ENCODE peak calls at places on chromosomes 13 and 19, in ten cellular contexts. One of them, this sample, is unnamed.

GRCh38 chr13:93561553-93561952 is 334.9 kb downstream of the GPC6 start:
- DNase-seq in cardiac muscle cell: no peak
- DNase-seq in omental fat pad: no peak
- DNase-seq in activated B cell treated with CpG ODN at 0.5 μM for 24 hours: no peak
- DNase-seq in AG10803: no peak
- DNase-seq in WERI-Rb-1: no peak
- DNase-seq in foreskin fibroblast: no peak
- DNase-seq in AG04449: no peak
- DNase-seq in tibial nerve: no peak
- DNase-seq in progenitor cell of endocrine pancreas: no peak
- DNase-seq in this sample: no peak

GRCh38 chr13:56924401-56924800 is 216.3 kb upstream of the PRR20A start:
- DNase-seq in cardiac muscle cell: no peak
- DNase-seq in omental fat pad: no peak
- DNase-seq in activated B cell treated with CpG ODN at 0.5 μM for 24 hours: no peak
- DNase-seq in AG10803: no peak
- DNase-seq in WERI-Rb-1: no peak
- DNase-seq in foreskin fibroblast: no peak
- DNase-seq in AG04449: no peak
- DNase-seq in tibial nerve: no peak
- DNase-seq in progenitor cell of endocrine pancreas: no peak
- DNase-seq in this sample: no peak

GRCh38 chr19:44653343-44653742 is 9.6 kb downstream of the PVR start:
- DNase-seq in cardiac muscle cell: no peak
- DNase-seq in omental fat pad: no peak
- DNase-seq in activated B cell treated with CpG ODN at 0.5 μM for 24 hours: no peak
- DNase-seq in AG10803: no peak
- DNase-seq in WERI-Rb-1: no peak
- DNase-seq in foreskin fibroblast: no peak
- DNase-seq in AG04449: no peak
- DNase-seq in tibial nerve: no peak
- DNase-seq in progenitor cell of endocrine pancreas: no peak
- DNase-seq in this sample: no peak

GRCh38 chr13:90483906-90484305 is 863.6 kb upstream of the MIR17HG start:
- DNase-seq in cardiac muscle cell: no peak
- DNase-seq in omental fat pad: no peak
- DNase-seq in activated B cell treated with CpG ODN at 0.5 μM for 24 hours: no peak
- DNase-seq in AG10803: no peak
- DNase-seq in WERI-Rb-1: no peak
- DNase-seq in foreskin fibroblast: no peak
- DNase-seq in AG04449: no peak
- DNase-seq in tibial nerve: no peak
- DNase-seq in progenitor cell of endocrine pancreas: no peak
- DNase-seq in this sample: no peak

GRCh38 chr13:27406178-27406939 is 18.1 kb upstream of the GTF3A start:
- DNase-seq in cardiac muscle cell: peak
- DNase-seq in omental fat pad: no peak
- DNase-seq in activated B cell treated with CpG ODN at 0.5 μM for 24 hours: no peak
- DNase-seq in AG10803: peak
- DNase-seq in WERI-Rb-1: peak
- DNase-seq in foreskin fibroblast: peak
- DNase-seq in AG04449: no peak
- DNase-seq in tibial nerve: no peak
- DNase-seq in progenitor cell of endocrine pancreas: no peak
- DNase-seq in this sample: no peak

GRCh38 chr13:92188574-92188973 is 790.2 kb downstream of the GPC5 start:
- DNase-seq in cardiac muscle cell: no peak
- DNase-seq in omental fat pad: no peak
- DNase-seq in activated B cell treated with CpG ODN at 0.5 μM for 24 hours: no peak
- DNase-seq in AG10803: no peak
- DNase-seq in WERI-Rb-1: no peak
- DNase-seq in foreskin fibroblast: no peak
- DNase-seq in AG04449: no peak
- DNase-seq in tibial nerve: no peak
- DNase-seq in progenitor cell of endocrine pancreas: no peak
- DNase-seq in this sample: no peak

GRCh38 chr19:58334691-58335249 is 8.0 kb downstream of the ZSCAN22 start:
- DNase-seq in cardiac muscle cell: no peak
- DNase-seq in omental fat pad: no peak
- DNase-seq in activated B cell treated with CpG ODN at 0.5 μM for 24 hours: no peak
- DNase-seq in AG10803: no peak
- DNase-seq in WERI-Rb-1: no peak
- DNase-seq in foreskin fibroblast: no peak
- DNase-seq in AG04449: no peak
- DNase-seq in tibial nerve: no peak
- DNase-seq in progenitor cell of endocrine pancreas: no peak
- DNase-seq in this sample: no peak

GRCh38 chr13:38308736-38309135 is 40.9 kb upstream of the UFM1 start:
- DNase-seq in cardiac muscle cell: no peak
- DNase-seq in omental fat pad: no peak
- DNase-seq in activated B cell treated with CpG ODN at 0.5 μM for 24 hours: no peak
- DNase-seq in AG10803: peak
- DNase-seq in WERI-Rb-1: no peak
- DNase-seq in foreskin fibroblast: peak
- DNase-seq in AG04449: peak
- DNase-seq in tibial nerve: no peak
- DNase-seq in progenitor cell of endocrine pancreas: no peak
- DNase-seq in this sample: peak

GRCh38 chr13:113608246-113608635 is 23.7 kb downstream of the TFDP1 start:
- DNase-seq in cardiac muscle cell: no peak
- DNase-seq in omental fat pad: no peak
- DNase-seq in activated B cell treated with CpG ODN at 0.5 μM for 24 hours: no peak
- DNase-seq in AG10803: no peak
- DNase-seq in WERI-Rb-1: no peak
- DNase-seq in foreskin fibroblast: no peak
- DNase-seq in AG04449: no peak
- DNase-seq in tibial nerve: no peak
- DNase-seq in progenitor cell of endocrine pancreas: no peak
- DNase-seq in this sample: no peak

GRCh38 chr13:102945324-102945815 is 99.5 kb downstream of the ERCC5 start:
- DNase-seq in cardiac muscle cell: no peak
- DNase-seq in omental fat pad: no peak
- DNase-seq in activated B cell treated with CpG ODN at 0.5 μM for 24 hours: no peak
- DNase-seq in AG10803: no peak
- DNase-seq in WERI-Rb-1: no peak
- DNase-seq in foreskin fibroblast: no peak
- DNase-seq in AG04449: no peak
- DNase-seq in tibial nerve: no peak
- DNase-seq in progenitor cell of endocrine pancreas: no peak
- DNase-seq in this sample: no peak

GRCh38 chr19:51128227-51128626 is 3.5 kb downstream of the SIGLEC9 start:
- DNase-seq in cardiac muscle cell: no peak
- DNase-seq in omental fat pad: no peak
- DNase-seq in activated B cell treated with CpG ODN at 0.5 μM for 24 hours: no peak
- DNase-seq in AG10803: no peak
- DNase-seq in WERI-Rb-1: no peak
- DNase-seq in foreskin fibroblast: no peak
- DNase-seq in AG04449: no peak
- DNase-seq in tibial nerve: no peak
- DNase-seq in progenitor cell of endocrine pancreas: no peak
- DNase-seq in this sample: no peak

GRCh38 chr19:33831835-33832234 is 35.2 kb downstream of the KCTD15 start:
- DNase-seq in cardiac muscle cell: no peak
- DNase-seq in omental fat pad: no peak
- DNase-seq in activated B cell treated with CpG ODN at 0.5 μM for 24 hours: no peak
- DNase-seq in AG10803: no peak
- DNase-seq in WERI-Rb-1: no peak
- DNase-seq in foreskin fibroblast: no peak
- DNase-seq in AG04449: no peak
- DNase-seq in tibial nerve: no peak
- DNase-seq in progenitor cell of endocrine pancreas: no peak
- DNase-seq in this sample: no peak

GRCh38 chr13:42330991-42331390 is 59.0 kb downstream of the AKAP11 start:
- DNase-seq in cardiac muscle cell: no peak
- DNase-seq in omental fat pad: no peak
- DNase-seq in activated B cell treated with CpG ODN at 0.5 μM for 24 hours: no peak
- DNase-seq in AG10803: peak
- DNase-seq in WERI-Rb-1: no peak
- DNase-seq in foreskin fibroblast: peak
- DNase-seq in AG04449: no peak
- DNase-seq in tibial nerve: no peak
- DNase-seq in progenitor cell of endocrine pancreas: no peak
- DNase-seq in this sample: no peak

GRCh38 chr13:28559636-28560259 is 64.8 kb upstream of the FLT1 start:
- DNase-seq in cardiac muscle cell: no peak
- DNase-seq in omental fat pad: no peak
- DNase-seq in activated B cell treated with CpG ODN at 0.5 μM for 24 hours: no peak
- DNase-seq in AG10803: no peak
- DNase-seq in WERI-Rb-1: no peak
- DNase-seq in foreskin fibroblast: no peak
- DNase-seq in AG04449: no peak
- DNase-seq in tibial nerve: no peak
- DNase-seq in progenitor cell of endocrine pancreas: no peak
- DNase-seq in this sample: no peak
- TF ChIP-seq CTCF in cardiac muscle cell: no peak
- TF ChIP-seq CTCF in omental fat pad: no peak
- TF ChIP-seq CTCF in activated B cell treated with CpG ODN at 0.5 μM for 24 hours: no peak
- TF ChIP-seq CTCF in AG10803: no peak
- TF ChIP-seq CTCF in WERI-Rb-1: no peak
- TF ChIP-seq CTCF in foreskin fibroblast: no peak
- TF ChIP-seq CTCF in AG04449: no peak
- TF ChIP-seq CTCF in tibial nerve: no peak
- TF ChIP-seq CTCF in progenitor cell of endocrine pancreas: no peak
- TF ChIP-seq CTCF in this sample: no peak

GRCh38 chr19:1986357-1987162 is 29.0 kb downstream of the BTBD2 start:
- DNase-seq in cardiac muscle cell: no peak
- DNase-seq in omental fat pad: no peak
- DNase-seq in activated B cell treated with CpG ODN at 0.5 μM for 24 hours: no peak
- DNase-seq in AG10803: no peak
- DNase-seq in WERI-Rb-1: no peak
- DNase-seq in foreskin fibroblast: no peak
- DNase-seq in AG04449: no peak
- DNase-seq in tibial nerve: no peak
- DNase-seq in progenitor cell of endocrine pancreas: no peak
- DNase-seq in this sample: no peak

GRCh38 chr19:1990230-1991017 is 25.1 kb downstream of the BTBD2 start:
- DNase-seq in cardiac muscle cell: no peak
- DNase-seq in omental fat pad: no peak
- DNase-seq in activated B cell treated with CpG ODN at 0.5 μM for 24 hours: no peak
- DNase-seq in AG10803: no peak
- DNase-seq in WERI-Rb-1: no peak
- DNase-seq in foreskin fibroblast: no peak
- DNase-seq in AG04449: no peak
- DNase-seq in tibial nerve: no peak
- DNase-seq in progenitor cell of endocrine pancreas: no peak
- DNase-seq in this sample: no peak

GRCh38 chr19:1989513-1990229 is 25.8 kb downstream of the BTBD2 start:
- DNase-seq in cardiac muscle cell: no peak
- DNase-seq in omental fat pad: no peak
- DNase-seq in activated B cell treated with CpG ODN at 0.5 μM for 24 hours: no peak
- DNase-seq in AG10803: no peak
- DNase-seq in WERI-Rb-1: no peak
- DNase-seq in foreskin fibroblast: no peak
- DNase-seq in AG04449: no peak
- DNase-seq in tibial nerve: no peak
- DNase-seq in progenitor cell of endocrine pancreas: no peak
- DNase-seq in this sample: no peak

GRCh38 chr19:1985588-1986356 is 29.7 kb downstream of the BTBD2 start:
- DNase-seq in cardiac muscle cell: no peak
- DNase-seq in omental fat pad: no peak
- DNase-seq in activated B cell treated with CpG ODN at 0.5 μM for 24 hours: no peak
- DNase-seq in AG10803: no peak
- DNase-seq in WERI-Rb-1: no peak
- DNase-seq in foreskin fibroblast: no peak
- DNase-seq in AG04449: no peak
- DNase-seq in tibial nerve: no peak
- DNase-seq in progenitor cell of endocrine pancreas: no peak
- DNase-seq in this sample: no peak

GRCh38 chr19:1987197-1988187 is 28.0 kb downstream of the BTBD2 start:
- DNase-seq in cardiac muscle cell: no peak
- DNase-seq in omental fat pad: no peak
- DNase-seq in activated B cell treated with CpG ODN at 0.5 μM for 24 hours: no peak
- DNase-seq in AG10803: no peak
- DNase-seq in WERI-Rb-1: no peak
- DNase-seq in foreskin fibroblast: no peak
- DNase-seq in AG04449: no peak
- DNase-seq in tibial nerve: no peak
- DNase-seq in progenitor cell of endocrine pancreas: no peak
- DNase-seq in this sample: no peak
- TF ChIP-seq CTCF in cardiac muscle cell: no peak
- TF ChIP-seq CTCF in omental fat pad: no peak
- TF ChIP-seq CTCF in activated B cell treated with CpG ODN at 0.5 μM for 24 hours: no peak
- TF ChIP-seq CTCF in AG10803: no peak
- TF ChIP-seq CTCF in WERI-Rb-1: peak
- TF ChIP-seq CTCF in foreskin fibroblast: no peak
- TF ChIP-seq CTCF in AG04449: no peak
- TF ChIP-seq CTCF in tibial nerve: no peak
- TF ChIP-seq CTCF in progenitor cell of endocrine pancreas: no peak
- TF ChIP-seq CTCF in this sample: no peak

GRCh38 chr13:36357231-36357630 is 11.0 kb upstream of the SPART start:
- DNase-seq in cardiac muscle cell: no peak
- DNase-seq in omental fat pad: no peak
- DNase-seq in activated B cell treated with CpG ODN at 0.5 μM for 24 hours: no peak
- DNase-seq in AG10803: no peak
- DNase-seq in WERI-Rb-1: no peak
- DNase-seq in foreskin fibroblast: no peak
- DNase-seq in AG04449: no peak
- DNase-seq in tibial nerve: no peak
- DNase-seq in progenitor cell of endocrine pancreas: no peak
- DNase-seq in this sample: no peak

GRCh38 chr13:36358352-36358751 is 12.2 kb upstream of the SPART start:
- DNase-seq in cardiac muscle cell: no peak
- DNase-seq in omental fat pad: no peak
- DNase-seq in activated B cell treated with CpG ODN at 0.5 μM for 24 hours: no peak
- DNase-seq in AG10803: no peak
- DNase-seq in WERI-Rb-1: no peak
- DNase-seq in foreskin fibroblast: no peak
- DNase-seq in AG04449: no peak
- DNase-seq in tibial nerve: no peak
- DNase-seq in progenitor cell of endocrine pancreas: no peak
- DNase-seq in this sample: no peak

GRCh38 chr13:36356058-36356457 is 9.9 kb upstream of the SPART start:
- DNase-seq in cardiac muscle cell: no peak
- DNase-seq in omental fat pad: no peak
- DNase-seq in activated B cell treated with CpG ODN at 0.5 μM for 24 hours: no peak
- DNase-seq in AG10803: no peak
- DNase-seq in WERI-Rb-1: no peak
- DNase-seq in foreskin fibroblast: no peak
- DNase-seq in AG04449: no peak
- DNase-seq in tibial nerve: no peak
- DNase-seq in progenitor cell of endocrine pancreas: peak
- DNase-seq in this sample: no peak

GRCh38 chr13:36359301-36359950 is 13.2 kb upstream of the SPART start:
- DNase-seq in cardiac muscle cell: no peak
- DNase-seq in omental fat pad: no peak
- DNase-seq in activated B cell treated with CpG ODN at 0.5 μM for 24 hours: no peak
- DNase-seq in AG10803: no peak
- DNase-seq in WERI-Rb-1: no peak
- DNase-seq in foreskin fibroblast: no peak
- DNase-seq in AG04449: no peak
- DNase-seq in tibial nerve: no peak
- DNase-seq in progenitor cell of endocrine pancreas: no peak
- DNase-seq in this sample: no peak

GRCh38 chr13:36357692-36358091 is 11.5 kb upstream of the SPART start:
- DNase-seq in cardiac muscle cell: no peak
- DNase-seq in omental fat pad: no peak
- DNase-seq in activated B cell treated with CpG ODN at 0.5 μM for 24 hours: no peak
- DNase-seq in AG10803: peak
- DNase-seq in WERI-Rb-1: no peak
- DNase-seq in foreskin fibroblast: peak
- DNase-seq in AG04449: no peak
- DNase-seq in tibial nerve: peak
- DNase-seq in progenitor cell of endocrine pancreas: no peak
- DNase-seq in this sample: no peak
- TF ChIP-seq CTCF in cardiac muscle cell: no peak
- TF ChIP-seq CTCF in omental fat pad: no peak
- TF ChIP-seq CTCF in activated B cell treated with CpG ODN at 0.5 μM for 24 hours: no peak
- TF ChIP-seq CTCF in AG10803: no peak
- TF ChIP-seq CTCF in WERI-Rb-1: no peak
- TF ChIP-seq CTCF in foreskin fibroblast: no peak
- TF ChIP-seq CTCF in AG04449: no peak
- TF ChIP-seq CTCF in tibial nerve: no peak
- TF ChIP-seq CTCF in progenitor cell of endocrine pancreas: no peak
- TF ChIP-seq CTCF in this sample: no peak

GRCh38 chr19:5534787-5535586 is 32.8 kb downstream of the TINCR start:
- DNase-seq in cardiac muscle cell: no peak
- DNase-seq in omental fat pad: no peak
- DNase-seq in activated B cell treated with CpG ODN at 0.5 μM for 24 hours: no peak
- DNase-seq in AG10803: no peak
- DNase-seq in WERI-Rb-1: peak
- DNase-seq in foreskin fibroblast: peak
- DNase-seq in AG04449: no peak
- DNase-seq in tibial nerve: no peak
- DNase-seq in progenitor cell of endocrine pancreas: no peak
- DNase-seq in this sample: no peak
- TF ChIP-seq CTCF in cardiac muscle cell: peak
- TF ChIP-seq CTCF in omental fat pad: no peak
- TF ChIP-seq CTCF in activated B cell treated with CpG ODN at 0.5 μM for 24 hours: no peak
- TF ChIP-seq CTCF in AG10803: peak
- TF ChIP-seq CTCF in WERI-Rb-1: peak
- TF ChIP-seq CTCF in foreskin fibroblast: peak
- TF ChIP-seq CTCF in AG04449: peak
- TF ChIP-seq CTCF in tibial nerve: no peak
- TF ChIP-seq CTCF in progenitor cell of endocrine pancreas: peak
- TF ChIP-seq CTCF in this sample: peak